ENCODE peak calls at places on chromosomes 6 and 20, in ten cellular contexts. T, N, G, P, J, V, B, I, O and K are unnamed samples.

GRCh38 chr6:16139541-16139940 is 10.7 kb downstream of the MYLIP start:
- DNase-seq in T (no peak), N (no peak), G (no peak), P (no peak), J (no peak), V (no peak), B (no peak), I (no peak), O (no peak), K (no peak)

GRCh38 chr6:138229072-138229471 is 10.8 kb upstream of the PBOV1 start:
- DNase-seq in T (no peak), N (no peak), G (no peak), P (no peak), J (no peak), V (no peak), B (no peak), I (no peak), O (peak; percentile 20), K (no peak)

GRCh38 chr6:19712012-19712688 is 125.0 kb upstream of the ID4 start:
- DNase-seq in T (no peak), N (peak; percentile 18), G (no peak), P (no peak), J (no peak), V (no peak), B (no peak), I (no peak), O (no peak), K (no peak)

GRCh38 chr6:81023708-81024107 is 728.8 kb downstream of the TENT5A start:
- DNase-seq in T (no peak), N (no peak), G (no peak), P (no peak), J (no peak), V (no peak), B (no peak), I (no peak), O (no peak), K (no peak)

GRCh38 chr6:38495922-38496635 is 143.7 kb downstream of the BTBD9 start:
- DNase-seq in T (no peak), N (no peak), G (no peak), P (no peak), J (no peak), V (no peak), B (no peak), I (no peak), O (no peak), K (no peak)

GRCh38 chr6:107713214-107713962 is 110.7 kb downstream of the SCML4 start:
- DNase-seq in T (peak; percentile 78), N (no peak), G (no peak), P (no peak), J (no peak), V (no peak), B (peak; percentile 59), I (no peak), O (no peak), K (no peak)

GRCh38 chr20:6714202-6714800 is 53.2 kb upstream of the BMP2 start:
- DNase-seq in T (no peak), N (peak; percentile 14), G (no peak), P (no peak), J (peak; percentile 71), V (no peak), B (no peak), I (no peak), O (no peak), K (no peak)

GRCh38 chr20:1626528-1627192 is 6.9 kb upstream of the SIRPB1 start:
- DNase-seq in T (no peak), N (no peak), G (no peak), P (no peak), J (no peak), V (no peak), B (no peak), I (no peak), O (no peak), K (no peak)

GRCh38 chr6:90103056-90103793 is 193.4 kb downstream of the BACH2 start:
- DNase-seq in T (no peak), N (peak; percentile 9), G (peak; percentile 65), P (no peak), J (peak; percentile 8), V (no peak), B (peak; percentile 77), I (no peak), O (no peak), K (no peak)

GRCh38 chr6:35400901-35401311 is 51.2 kb upstream of the FANCE start:
- DNase-seq in T (no peak), N (peak; percentile 32), G (no peak), P (no peak), J (peak; percentile 98), V (no peak), B (no peak), I (no peak), O (no peak), K (no peak)

GRCh38 chr6:47195251-47195650 is 114.5 kb downstream of the TNFRSF21 start:
- DNase-seq in T (no peak), N (no peak), G (peak; percentile 90), P (no peak), J (no peak), V (peak; percentile 63), B (no peak), I (no peak), O (peak; percentile 71), K (no peak)

GRCh38 chr20:58659841-58660240 is 8.8 kb downstream of the STX16 start:
- DNase-seq in T (no peak), N (no peak), G (no peak), P (no peak), J (peak; percentile 46), V (no peak), B (no peak), I (no peak), O (no peak), K (no peak)

GRCh38 chr20:31785089-31785488 is 34.1 kb upstream of the MYLK2 start:
- DNase-seq in T (no peak), N (no peak), G (no peak), P (no peak), J (no peak), V (no peak), B (no peak), I (no peak), O (no peak), K (no peak)

GRCh38 chr6:139533573-139534471 is 159.4 kb upstream of the CITED2 start:
- DNase-seq in T (no peak), N (peak; percentile 36), G (peak; percentile 91), P (peak; percentile 46), J (no peak), V (no peak), B (no peak), I (no peak), O (peak; percentile 17), K (no peak)

GRCh38 chr6:45896783-45897441 is 118.7 kb downstream of the CLIC5 start:
- DNase-seq in T (no peak), N (no peak), G (no peak), P (no peak), J (no peak), V (no peak), B (no peak), I (no peak), O (no peak), K (no peak)

GRCh38 chr6:1605822-1606532 is 3.7 kb upstream of the FOXC1 start:
- DNase-seq in T (no peak), N (no peak), G (peak; percentile 23), P (no peak), J (no peak), V (no peak), B (no peak), I (no peak), O (no peak), K (no peak)

GRCh38 chr20:45612314-45612713 is 17.2 kb upstream of the WFDC10A start:
- DNase-seq in T (no peak), N (no peak), G (no peak), P (no peak), J (no peak), V (no peak), B (no peak), I (no peak), O (no peak), K (no peak)

GRCh38 chr6:123094768-123095167 is 98.7 kb downstream of the CLVS2 start:
- DNase-seq in T (no peak), N (no peak), G (no peak), P (no peak), J (no peak), V (no peak), B (no peak), I (no peak), O (no peak), K (no peak)
- H3K9me3 ChIP-seq in T (no peaks in the 10 kb centered on the region), N (no peaks in the 10 kb centered on the region), G (no peaks in the 10 kb centered on the region), P (no peaks in the 10 kb centered on the region), J (no peaks in the 10 kb centered on the region), V (no peaks in the 10 kb centered on the region), B (no peaks in the 10 kb centered on the region), I (no peaks in the 10 kb centered on the region), O (no peaks in the 10 kb centered on the region), K (no peaks in the 10 kb centered on the region)

DNA sequence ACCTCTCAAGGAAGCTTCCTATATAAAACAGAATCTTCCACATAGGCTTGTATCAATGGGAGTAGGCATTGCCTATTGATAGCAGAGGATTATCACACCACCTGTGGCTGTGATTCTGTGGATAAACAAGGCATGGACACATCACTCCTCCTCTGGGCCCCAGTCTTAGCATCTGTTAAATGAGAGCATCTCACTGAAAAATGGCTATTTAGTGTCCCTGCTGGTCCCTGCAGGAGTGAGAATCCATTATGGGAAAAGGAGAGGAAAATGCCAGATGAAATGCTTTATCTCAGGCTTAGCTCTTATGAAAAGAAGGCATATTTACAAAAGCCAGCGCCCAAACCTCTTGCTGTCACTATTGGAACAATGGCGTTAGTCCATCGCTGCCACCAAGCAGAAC is 658.5 kb upstream of the CHD6 start:
- DNase-seq in T (no peak), N (no peak), G (no peak), P (no peak), J (no peak), V (no peak), B (no peak), I (no peak), O (no peak), K (no peak)
- H3K9me3 ChIP-seq in T (no peaks in the 10 kb centered on the region), N (no peaks in the 10 kb centered on the region), G (no peaks in the 10 kb centered on the region), P (no peaks in the 10 kb centered on the region), J (peaks cover 52% of the 10 kb centered on the region), V (no peaks in the 10 kb centered on the region), B (no peaks in the 10 kb centered on the region), I (no peaks in the 10 kb centered on the region), O (no peaks in the 10 kb centered on the region), K (no peaks in the 10 kb centered on the region)

GRCh38 chr20:19143890-19144289 is 68.6 kb upstream of the SLC24A3 start:
- DNase-seq in T (no peak), N (no peak), G (no peak), P (no peak), J (no peak), V (no peak), B (no peak), I (no peak), O (no peak), K (no peak)

GRCh38 chr20:19137641-19138040 is 74.8 kb upstream of the SLC24A3 start:
- DNase-seq in T (no peak), N (no peak), G (no peak), P (no peak), J (peak; percentile 52), V (no peak), B (no peak), I (no peak), O (no peak), K (no peak)

GRCh38 chr20:19138758-19139157 is 73.7 kb upstream of the SLC24A3 start:
- DNase-seq in T (no peak), N (no peak), G (no peak), P (no peak), J (no peak), V (no peak), B (no peak), I (no peak), O (no peak), K (no peak)
- H3K9me3 ChIP-seq in T (no peaks in the 10 kb centered on the region), N (peaks cover 6% of the 10 kb centered on the region), G (no peaks in the 10 kb centered on the region), P (no peaks in the 10 kb centered on the region), J (peaks cover 8% of the 10 kb centered on the region), V (no peaks in the 10 kb centered on the region), B (no peaks in the 10 kb centered on the region), I (no peaks in the 10 kb centered on the region), O (no peaks in the 10 kb centered on the region), K (no peaks in the 10 kb centered on the region)

GRCh38 chr6:121800047-121800446 is 364.6 kb downstream of the GJA1 start:
- DNase-seq in T (no peak), N (no peak), G (no peak), P (no peak), J (no peak), V (no peak), B (no peak), I (no peak), O (no peak), K (no peak)
- H3K9me3 ChIP-seq in T (peaks cover 8% of the 10 kb centered on the region), N (peaks cover 6% of the 10 kb centered on the region), G (no peaks in the 10 kb centered on the region), P (no peaks in the 10 kb centered on the region), J (no peaks in the 10 kb centered on the region), V (no peaks in the 10 kb centered on the region), B (no peaks in the 10 kb centered on the region), I (peaks cover 2% of the 10 kb centered on the region), O (no peaks in the 10 kb centered on the region), K (peaks cover 2% of the 10 kb centered on the region)